ENCODE peak calls at places on chromosomes 5 and 9, in six cellular contexts. F, P, X, J, R and T are unnamed samples.

GRCh38 chr5:128579669-128580068 is 41.6 kb upstream of the FBN2 start:
- DNase-seq in F (peak; percentile 41), P (no peak), X (peak; percentile 74), J (no peak), R (no peak), T (no peak)

GRCh38 chr9:86547596-86547995 is 193.4 kb upstream of the TUT7 start:
- DNase-seq in F (no peak), P (no peak), X (peak; percentile 34), J (no peak), R (no peak), T (no peak)

GRCh38 chr5:85868070-85868469 is 749.7 kb upstream of the COX7C start:
- DNase-seq in F (no peak), P (no peak), X (no peak), J (no peak), R (no peak), T (no peak)

GRCh38 chr5:77957931-77958476 is 181.9 kb upstream of the TBCA start:
- DNase-seq in F (no peak), P (no peak), X (peak; percentile 17), J (no peak), R (no peak), T (no peak)

GRCh38 chr5:978693-979092 is 29.9 kb upstream of the NKD2 start:
- DNase-seq in F (no peak), P (no peak), X (no peak), J (peak; percentile 72), R (no peak), T (no peak)

GRCh38 chr9:21682981-21683380 is 119.5 kb upstream of the MTAP start:
- DNase-seq in F (peak; percentile 69), P (no peak), X (peak; percentile 83), J (no peak), R (peak; percentile 47), T (no peak)

GRCh38 chr5:77306531-77306930 is 96.1 kb downstream of the PDE8B start:
- DNase-seq in F (no peak), P (no peak), X (no peak), J (no peak), R (no peak), T (no peak)

GRCh38 chr9:4678679-4679267 is 596 bp upstream of the CDC37L1 start:
- DNase-seq in F (peak; percentile 51), P (peak; percentile 29), X (peak; percentile 53), J (no peak), R (peak; percentile 37), T (no peak)

GRCh38 chr5:96943829-96944228 is 7.9 kb downstream of the LNPEP start:
- DNase-seq in F (no peak), P (no peak), X (no peak), J (no peak), R (no peak), T (no peak)

GRCh38 chr9:103757062-103757461 is 337.0 kb upstream of the SMC2 start:
- DNase-seq in F (no peak), P (no peak), X (no peak), J (no peak), R (no peak), T (no peak)

GRCh38 chr5:64836190-64836750 is 67.5 kb downstream of the CWC27 start:
- DNase-seq in F (peak; percentile 50), P (no peak), X (no peak), J (no peak), R (no peak), T (no peak)

GRCh38 chr5:995318-995717 is 13.3 kb upstream of the NKD2 start:
- DNase-seq in F (no peak), P (no peak), X (no peak), J (no peak), R (no peak), T (no peak)

GRCh38 chr9:35691325-35691631 is 1.6 kb upstream of the TPM2 start:
- DNase-seq in F (no peak), P (peak; percentile 25), X (no peak), J (no peak), R (no peak), T (no peak)

GRCh38 chr9:111163738-111164399 is 125.6 kb upstream of the LPAR1 start:
- DNase-seq in F (peak; percentile 82), P (peak; percentile 42), X (peak; percentile 56), J (no peak), R (no peak), T (no peak)

GRCh38 chr9:77793909-77794308 is 145.8 kb upstream of the GNA14 start:
- DNase-seq in F (peak; percentile 76), P (no peak), X (peak; percentile 69), J (no peak), R (peak; percentile 70), T (no peak)

GRCh38 chr5:108654042-108654441 is 93.7 kb upstream of the FER start:
- DNase-seq in F (no peak), P (no peak), X (peak; percentile 65), J (no peak), R (peak; percentile 76), T (no peak)

GRCh38 chr9:31119882-31120481 is 1264.5 kb upstream of the ACO1 start:
- DNase-seq in F (peak; percentile 57), P (no peak), X (peak; percentile 2), J (no peak), R (peak; percentile 58), T (no peak)
- TF ChIP-seq CTCF in F (peak; percentile 59), P (no peak), X (no peak), J (peak; percentile 62), R (peak; percentile 50), T (peak; percentile 62)

GRCh38 chr5:40679071-40679997 is at the start of gene PTGER4:
- DNase-seq in F (peak; percentile 87), P (peak; percentile 95), X (peak; percentile 98), J (peak; percentile 98), R (peak; percentile 96), T (peak; percentile 91)

GRCh38 chr5:40679998-40680681 is 425 bp downstream of the PTGER4 start:
- DNase-seq in F (no peak), P (peak; percentile 10), X (peak; percentile 42), J (no peak), R (no peak), T (no peak)

GRCh38 chr5:40682431-40683017 is 2.8 kb downstream of the PTGER4 start:
- DNase-seq in F (no peak), P (peak; percentile 27), X (peak; percentile 41), J (no peak), R (no peak), T (no peak)

GRCh38 chr5:40681351-40682311 is 1.9 kb downstream of the PTGER4 start:
- DNase-seq in F (no peak), P (peak; percentile 69), X (peak; percentile 73), J (no peak), R (no peak), T (no peak)

GRCh38 chr5:40680741-40681350 is 1.1 kb downstream of the PTGER4 start:
- DNase-seq in F (no peak), P (peak; percentile 50), X (peak; percentile 72), J (no peak), R (no peak), T (no peak)
- TF ChIP-seq CTCF in F (no peak), P (no peak), X (no peak), J (peak; percentile 51), R (no peak), T (peak; percentile 50)

GRCh38 chr5:35246411-35246810 is 16.1 kb upstream of the PRLR start:
- DNase-seq in F (no peak), P (no peak), X (no peak), J (no peak), R (no peak), T (no peak)
- TF ChIP-seq CTCF in F (peak; percentile 3), P (no peak), X (no peak), J (no peak), R (no peak), T (peak; percentile 50)

GRCh38 chr5:67211926-67212325 is 15.3 kb upstream of the CD180 start:
- DNase-seq in F (peak; percentile 67), P (no peak), X (peak; percentile 77), J (peak; percentile 25), R (peak; percentile 70), T (no peak)
- TF ChIP-seq CTCF in F (no peak), P (no peak), X (no peak), J (no peak), R (no peak), T (no peak)

DNA sequence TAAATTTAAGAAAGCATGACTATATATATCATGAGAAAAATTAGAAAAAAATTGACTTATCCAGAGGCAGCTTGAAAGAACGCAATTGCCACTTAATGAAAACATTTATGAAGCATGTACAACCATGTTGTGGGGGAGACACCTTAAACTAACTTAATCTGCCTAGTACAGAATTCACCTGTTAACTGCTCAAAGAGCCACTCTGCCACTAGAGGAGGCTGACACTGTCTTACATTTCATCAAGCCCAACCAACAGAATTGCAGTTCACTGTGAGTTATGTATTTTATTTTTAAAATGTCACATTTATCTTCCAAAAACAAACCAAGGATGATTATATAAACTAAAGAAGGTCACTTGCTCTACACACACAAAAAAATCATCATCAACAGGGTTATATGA is 252.9 kb downstream of the MLLT3 start:
- DNase-seq in F (no peak), P (no peak), X (no peak), J (no peak), R (no peak), T (no peak)
- TF ChIP-seq CTCF in F (no peak), P (no peak), X (no peak), J (peak; percentile 7), R (no peak), T (no peak)

GRCh38 chr9:98117984-98118639 is 910 bp downstream of the TRIM14 start:
- DNase-seq in F (peak; percentile 12), P (peak; percentile 77), X (peak; percentile 49), J (no peak), R (peak; percentile 51), T (no peak)
- TF ChIP-seq CTCF in F (peak; percentile 31), P (peak; percentile 42), X (peak; percentile 27), J (no peak), R (no peak), T (peak; percentile 32)

DNA sequence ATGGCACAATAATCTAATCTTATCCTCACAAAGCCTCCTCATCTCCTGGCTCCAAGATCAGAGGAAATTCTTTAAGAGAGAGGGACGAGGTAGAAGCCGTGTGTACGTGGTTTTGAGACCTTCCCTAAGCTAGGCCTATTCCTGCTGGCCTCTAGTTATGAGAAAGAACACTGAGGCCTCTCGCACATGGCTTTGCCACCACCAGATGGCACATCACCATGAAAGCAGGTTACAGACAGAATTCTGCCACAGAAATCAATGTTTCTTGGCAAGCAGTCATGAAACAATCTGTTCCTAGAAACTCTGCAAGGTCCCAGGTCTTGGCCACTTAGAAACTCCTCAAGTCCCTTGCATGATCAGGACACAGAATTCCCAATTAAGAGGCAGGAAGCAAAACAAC is 268.2 kb upstream of the TAS2R1 start:
- DNase-seq in F (peak; percentile 42), P (peak; percentile 7), X (peak; percentile 76), J (peak; percentile 64), R (peak; percentile 66), T (no peak)
- TF ChIP-seq CTCF in F (peak; percentile 61), P (no peak), X (peak; percentile 70), J (peak; percentile 68), R (peak; percentile 45), T (peak; percentile 68)

GRCh38 chr5:171750316-171750788 is 35.3 kb upstream of the SMIM23 start:
- DNase-seq in F (peak; percentile 16), P (no peak), X (peak; percentile 51), J (no peak), R (peak; percentile 86), T (no peak)
- TF ChIP-seq CTCF in F (peak; percentile 29), P (no peak), X (no peak), J (peak; percentile 21), R (peak; percentile 12), T (no peak)